ENCODE peak calls at places on chromosomes 13 and 19, in seven cellular contexts. One of them, this sample, is unnamed.

GRCh38 chr19:5308471-5309437 is 31.9 kb downstream of the PTPRS start:
- DNase-seq in transverse colon: peak; percentile 62
- DNase-seq in sigmoid colon: peak; percentile 96
- DNase-seq in endothelial cell of umbilical vein: peak; percentile 69
- DNase-seq in K562: peak; percentile 51
- DNase-seq in stomach: peak; percentile 72
- DNase-seq in breast epithelium: peak; percentile 88
- DNase-seq in this sample: no peak

GRCh38 chr13:114108894-114109293 is 23.5 kb downstream of the RASA3 start:
- DNase-seq in stomach: no peak
- DNase-seq in endothelial cell of umbilical vein: no peak
- DNase-seq in transverse colon: peak; percentile 6
- DNase-seq in sigmoid colon: peak; percentile 52
- DNase-seq in breast epithelium: no peak
- DNase-seq in K562: no peak
- DNase-seq in this sample: no peak

GRCh38 chr19:4090351-4091220 is 23.9 kb upstream of the ZBTB7A start:
- DNase-seq in sigmoid colon: no peak
- DNase-seq in stomach: no peak
- DNase-seq in breast epithelium: no peak
- DNase-seq in transverse colon: no peak
- DNase-seq in endothelial cell of umbilical vein: no peak
- DNase-seq in K562: no peak
- DNase-seq in this sample: no peak

GRCh38 chr13:112545866-112546265 is 42.1 kb downstream of the TUBGCP3 start:
- DNase-seq in stomach: no peak
- DNase-seq in transverse colon: no peak
- DNase-seq in endothelial cell of umbilical vein: peak; percentile 17
- DNase-seq in sigmoid colon: no peak
- DNase-seq in breast epithelium: no peak
- DNase-seq in K562: no peak
- DNase-seq in this sample: no peak

GRCh38 chr13:51629711-51630575 is 45.7 kb downstream of the WDFY2 start:
- DNase-seq in endothelial cell of umbilical vein: no peak
- DNase-seq in K562: no peak
- DNase-seq in transverse colon: no peak
- DNase-seq in sigmoid colon: no peak
- DNase-seq in breast epithelium: no peak
- DNase-seq in stomach: no peak
- DNase-seq in this sample: no peak

GRCh38 chr19:17648786-17649185 is 39.4 kb downstream of the UNC13A start:
- DNase-seq in K562: no peak
- DNase-seq in endothelial cell of umbilical vein: no peak
- DNase-seq in sigmoid colon: no peak
- DNase-seq in breast epithelium: no peak
- DNase-seq in stomach: no peak
- DNase-seq in transverse colon: no peak
- DNase-seq in this sample: no peak

GRCh38 chr19:49808762-49809154 is 4.3 kb downstream of the FUZ start:
- DNase-seq in K562: peak; percentile 96
- DNase-seq in stomach: peak; percentile 96
- DNase-seq in transverse colon: peak; percentile 95
- DNase-seq in sigmoid colon: peak; percentile 98
- DNase-seq in endothelial cell of umbilical vein: peak; percentile 85
- DNase-seq in breast epithelium: peak; percentile 90
- DNase-seq in this sample: peak; percentile 91

GRCh38 chr19:39924389-39924788 is 10.0 kb downstream of the FCGBP start:
- DNase-seq in sigmoid colon: no peak
- DNase-seq in transverse colon: no peak
- DNase-seq in stomach: peak; percentile 14
- DNase-seq in K562: no peak
- DNase-seq in breast epithelium: no peak
- DNase-seq in endothelial cell of umbilical vein: no peak
- DNase-seq in this sample: no peak

DNA sequence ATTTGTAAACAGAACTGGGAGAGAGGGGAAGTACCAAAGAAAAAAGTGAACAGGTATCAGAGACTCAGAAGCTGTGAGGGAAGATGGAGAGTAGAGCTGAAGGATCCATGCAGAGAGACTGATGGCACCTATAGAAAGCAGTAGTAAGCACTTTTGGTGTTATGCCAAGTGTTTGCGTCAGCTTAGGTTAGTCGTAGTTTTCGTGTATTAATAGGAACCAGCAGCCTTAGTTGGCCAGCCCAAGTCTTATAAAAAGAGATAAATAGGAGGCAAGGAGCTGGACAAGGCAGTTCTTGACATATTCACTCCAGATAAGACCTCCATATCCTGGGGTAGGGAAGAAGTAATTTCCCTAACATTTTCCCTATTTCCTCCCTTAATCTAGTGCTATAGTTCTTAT is 214.2 kb downstream of the OXGR1 start:
- DNase-seq in endothelial cell of umbilical vein: no peak
- DNase-seq in breast epithelium: no peak
- DNase-seq in sigmoid colon: no peak
- DNase-seq in transverse colon: no peak
- DNase-seq in stomach: no peak
- DNase-seq in K562: no peak
- DNase-seq in this sample: no peak
- TF ChIP-seq POLR2AphosphoS5 in endothelial cell of umbilical vein: no peak
- TF ChIP-seq POLR2AphosphoS5 in breast epithelium: no peak
- TF ChIP-seq POLR2AphosphoS5 in sigmoid colon: no peak
- TF ChIP-seq POLR2AphosphoS5 in transverse colon: no peak
- TF ChIP-seq POLR2AphosphoS5 in stomach: no peak
- TF ChIP-seq POLR2AphosphoS5 in K562: no peak
- TF ChIP-seq POLR2AphosphoS5 in this sample: no peak

GRCh38 chr13:37947419-37948140 is 78.0 kb upstream of the TRPC4 start:
- DNase-seq in endothelial cell of umbilical vein: no peak
- DNase-seq in breast epithelium: no peak
- DNase-seq in K562: peak; percentile 14
- DNase-seq in transverse colon: no peak
- DNase-seq in stomach: no peak
- DNase-seq in sigmoid colon: no peak
- DNase-seq in this sample: no peak

GRCh38 chr13:37942929-37943328 is 73.4 kb upstream of the TRPC4 start:
- DNase-seq in endothelial cell of umbilical vein: no peak
- DNase-seq in stomach: no peak
- DNase-seq in K562: no peak
- DNase-seq in sigmoid colon: no peak
- DNase-seq in breast epithelium: no peak
- DNase-seq in transverse colon: no peak
- DNase-seq in this sample: no peak

GRCh38 chr13:37945651-37946575 is 76.3 kb upstream of the TRPC4 start:
- DNase-seq in transverse colon: no peak
- DNase-seq in sigmoid colon: no peak
- DNase-seq in breast epithelium: no peak
- DNase-seq in stomach: no peak
- DNase-seq in endothelial cell of umbilical vein: no peak
- DNase-seq in K562: no peak
- DNase-seq in this sample: no peak

GRCh38 chr13:37944476-37945442 is 75.2 kb upstream of the TRPC4 start:
- DNase-seq in transverse colon: no peak
- DNase-seq in endothelial cell of umbilical vein: no peak
- DNase-seq in stomach: no peak
- DNase-seq in sigmoid colon: no peak
- DNase-seq in K562: no peak
- DNase-seq in breast epithelium: no peak
- DNase-seq in this sample: no peak
- TF ChIP-seq POLR2A in transverse colon: no peak
- TF ChIP-seq POLR2A in endothelial cell of umbilical vein: no peak
- TF ChIP-seq POLR2A in stomach: no peak
- TF ChIP-seq POLR2A in sigmoid colon: no peak
- TF ChIP-seq POLR2A in K562: no peak
- TF ChIP-seq POLR2A in breast epithelium: no peak
- TF ChIP-seq POLR2A in this sample: no peak

DNA sequence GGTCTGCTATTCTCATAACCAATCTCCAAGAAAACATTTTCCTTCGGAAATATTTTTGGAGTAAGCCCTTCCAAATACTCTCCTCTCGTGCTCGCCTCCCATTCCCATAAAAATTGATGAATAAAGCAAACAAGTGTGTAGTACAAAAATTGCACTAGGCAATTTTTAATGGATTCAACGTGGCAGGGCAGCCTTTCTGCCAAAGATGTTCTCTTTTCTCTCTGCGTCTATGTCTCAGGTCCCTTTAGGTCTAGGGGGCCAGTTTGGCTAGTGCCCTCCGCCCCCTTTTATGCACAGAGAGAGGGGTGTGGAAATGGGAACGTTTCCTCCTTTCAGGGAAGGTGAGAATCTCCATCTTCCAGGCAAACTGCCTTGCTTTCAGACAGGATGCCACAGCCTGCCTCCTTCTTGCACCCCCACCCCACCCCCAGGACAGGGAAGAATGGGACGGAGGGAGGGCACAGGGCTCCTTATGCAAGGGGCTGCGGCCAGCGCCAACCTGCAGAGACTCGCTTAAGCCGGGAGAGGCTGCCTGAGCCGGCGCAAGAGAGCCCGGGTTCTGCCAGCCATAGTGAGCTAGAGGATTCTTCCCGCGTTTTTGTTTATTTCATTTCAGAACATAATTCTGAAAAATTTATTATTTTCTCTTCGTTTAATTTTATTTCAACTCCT is 2.7 kb upstream of the ZIC2 start:
- DNase-seq in endothelial cell of umbilical vein: no peak
- DNase-seq in sigmoid colon: no peak
- DNase-seq in K562: no peak
- DNase-seq in transverse colon: no peak
- DNase-seq in stomach: no peak
- DNase-seq in breast epithelium: peak; percentile 15
- DNase-seq in this sample: no peak
- TF ChIP-seq POLR2AphosphoS5 in endothelial cell of umbilical vein: no peak
- TF ChIP-seq POLR2AphosphoS5 in sigmoid colon: no peak
- TF ChIP-seq POLR2AphosphoS5 in K562: no peak
- TF ChIP-seq POLR2AphosphoS5 in transverse colon: no peak
- TF ChIP-seq POLR2AphosphoS5 in stomach: no peak
- TF ChIP-seq POLR2AphosphoS5 in breast epithelium: no peak
- TF ChIP-seq POLR2AphosphoS5 in this sample: no peak

DNA sequence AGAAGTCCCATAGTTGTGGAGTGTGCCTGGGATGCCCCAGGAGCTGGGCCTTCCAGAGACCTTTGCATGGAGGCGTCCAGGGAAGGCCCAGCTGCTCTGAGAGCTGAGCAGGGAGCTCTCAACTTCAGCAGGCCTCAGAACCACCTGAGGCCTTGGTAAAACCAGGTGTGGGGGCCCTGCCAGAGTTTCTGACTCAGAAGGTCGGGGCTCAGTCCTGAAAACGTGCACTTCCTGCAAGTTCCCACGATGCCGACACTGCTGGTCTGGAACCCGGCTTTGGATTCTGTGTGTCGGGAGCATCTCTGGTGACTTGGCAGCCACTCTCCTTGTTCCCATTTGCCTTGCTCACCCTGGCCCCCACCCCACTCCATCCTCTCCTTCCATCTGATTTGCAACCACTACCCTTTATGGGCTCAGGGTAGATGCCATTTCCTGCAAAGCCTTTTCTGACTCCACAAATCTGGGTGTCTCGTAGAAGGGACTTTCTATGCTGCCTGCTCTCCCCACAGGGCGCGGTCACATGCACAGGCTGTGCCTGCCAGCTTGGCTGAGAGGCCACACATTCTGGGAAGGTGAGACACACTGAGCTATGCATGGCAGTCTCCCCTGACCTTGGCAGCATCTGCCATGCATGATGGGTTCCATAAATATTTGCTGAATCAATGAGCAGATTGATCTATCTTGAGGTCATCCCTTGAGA is 244.7 kb downstream of the COL4A1 start:
- DNase-seq in K562: no peak
- DNase-seq in sigmoid colon: no peak
- DNase-seq in endothelial cell of umbilical vein: no peak
- DNase-seq in stomach: no peak
- DNase-seq in transverse colon: no peak
- DNase-seq in breast epithelium: peak; percentile 38
- DNase-seq in this sample: no peak
- TF ChIP-seq POLR2A in K562: no peak
- TF ChIP-seq POLR2A in sigmoid colon: no peak
- TF ChIP-seq POLR2A in endothelial cell of umbilical vein: no peak
- TF ChIP-seq POLR2A in stomach: no peak
- TF ChIP-seq POLR2A in transverse colon: no peak
- TF ChIP-seq POLR2A in breast epithelium: no peak
- TF ChIP-seq POLR2A in this sample: no peak

This sample was measured in GM12892.